ENCODE peak calls at places on chromosomes 2 and 18, in six cellular contexts. V is GM12865; Q is stimulated activated CD4-positive, alpha-beta T cell treated with anti-CD3 and anti-CD28 coated beads, Interleukin-2, amount 100 ng/mL, for 48 hours; O is hippocampal formation; I is ELF-1; Y is ovary. G is an unnamed sample.

GRCh38 chr18:58529714-58530354 is 99.1 kb downstream of the ALPK2 start:
- DNase-seq in V (peak), O (no peak), Q (no peak), Y (no peak), I (peak), G (peak)

GRCh38 chr2:23411752-23412431 is 26.9 kb downstream of the KLHL29 start:
- DNase-seq in Y (no peak), V (no peak), O (no peak), Q (no peak), I (no peak), G (no peak)

GRCh38 chr2:105868060-105868459 is 123.3 kb downstream of the NCK2 start:
- DNase-seq in Y (no peak), O (no peak), V (no peak), I (no peak), Q (no peak), G (no peak)

GRCh38 chr2:238947920-238948710 is 100.2 kb downstream of the TWIST2 start:
- DNase-seq in Y (peak), I (no peak), V (peak), O (no peak), Q (no peak), G (peak)

GRCh38 chr2:227471924-227472264 is at the start of gene AGFG1:
- DNase-seq in Q (peak), V (peak), Y (peak), I (peak), O (peak), G (peak)

GRCh38 chr2:173715483-173715882 is 249.7 kb downstream of the SP3 start:
- DNase-seq in O (no peak), V (no peak), Y (no peak), Q (no peak), I (no peak), G (no peak)

GRCh38 chr18:35470440-35470839 is 27.3 kb downstream of the INO80C start:
- DNase-seq in V (no peak), Y (no peak), Q (no peak), I (no peak), O (peak), G (no peak)

GRCh38 chr2:30300456-30301221 is 69.3 kb downstream of the LBH start:
- DNase-seq in Q (no peak), V (no peak), O (no peak), I (peak), Y (no peak), G (no peak)

GRCh38 chr2:208254118-208254870 is 577 bp downstream of the IDH1 start:
- DNase-seq in Q (peak), Y (peak), V (peak), I (peak), O (peak), G (peak)

GRCh38 chr2:160028431-160029269 is 33.8 kb downstream of the PLA2R1 start:
- DNase-seq in I (no peak), V (no peak), Q (no peak), O (no peak), Y (no peak), G (no peak)

GRCh38 chr2:71940695-71941094 is 207.0 kb downstream of the CYP26B1 start:
- DNase-seq in I (peak), Q (no peak), O (no peak), Y (no peak), V (no peak), G (no peak)

GRCh38 chr2:203840816-203841215 is 26.8 kb upstream of the CTLA4 start:
- DNase-seq in O (no peak), Y (no peak), Q (no peak), V (no peak), I (no peak), G (no peak)

GRCh38 chr2:96238266-96238665 is 27.5 kb downstream of the TMEM127 start:
- DNase-seq in Q (no peak), V (no peak), O (no peak), I (no peak), Y (no peak), G (no peak)

GRCh38 chr2:199405241-199405640 is 52.5 kb downstream of the SATB2 start:
- DNase-seq in O (peak), I (peak), Q (no peak), Y (no peak), V (peak), G (no peak)

GRCh38 chr2:177830881-177831386 is 241.6 kb downstream of the PDE11A start:
- DNase-seq in I (no peak), V (no peak), Q (no peak), Y (no peak), O (no peak), G (no peak)

GRCh38 chr2:240932724-240933047 is 26.6 kb downstream of the CROCC2 start:
- DNase-seq in Y (peak), I (no peak), O (no peak), V (no peak), Q (no peak), G (no peak)